ENCODE peak calls at places on chromosomes 7 and 10, in five cellular contexts. J is B cell, M is foreskin fibroblast, Y is GM04503, S is posterior cingulate gyrus. O is an unnamed sample.

GRCh38 chr7:66258409-66258808 is 53.3 kb downstream of the TPST1 start:
- DNase-seq in S (no peak), M (no peak), Y (no peak), J (no peak), O (no peak)

GRCh38 chr10:27547482-27547881 is 43.4 kb downstream of the RAB18 start:
- DNase-seq in S (no peak), J (no peak), Y (no peak), M (no peak), O (no peak)

GRCh38 chr7:47400741-47401206 is 181.1 kb downstream of the TNS3 start:
- DNase-seq in Y (no peak), J (no peak), S (no peak), M (no peak), O (no peak)

GRCh38 chr7:20323587-20323986 is 7.1 kb upstream of the ITGB8 start:
- DNase-seq in S (no peak), Y (no peak), J (no peak), M (peak; percentile 9), O (no peak)

GRCh38 chr7:54967384-54967783 is 51.4 kb upstream of the EGFR start:
- DNase-seq in S (no peak), M (no peak), Y (no peak), J (no peak), O (no peak)

GRCh38 chr10:50497758-50498157 is 126.0 kb downstream of the SGMS1 start:
- DNase-seq in M (peak; percentile 36), J (no peak), S (no peak), Y (peak; percentile 43), O (no peak)

GRCh38 chr10:35569836-35570235 is 35.3 kb upstream of the GJD4 start:
- DNase-seq in Y (no peak), M (no peak), J (no peak), S (no peak), O (no peak)

GRCh38 chr10:65341323-65341922 is 1584.4 kb upstream of the LRRTM3 start:
- DNase-seq in S (no peak), J (no peak), M (no peak), Y (no peak), O (no peak)

GRCh38 chr7:151623766-151624165 is 104.1 kb upstream of the RHEB start:
- DNase-seq in M (no peak), J (no peak), S (no peak), Y (no peak), O (no peak)

GRCh38 chr7:80307251-80307856 is 172.7 kb downstream of the GNAI1 start:
- DNase-seq in Y (peak; percentile 21), M (peak; percentile 89), S (no peak), J (no peak), O (no peak)

GRCh38 chr7:130831817-130832481 is 97.9 kb upstream of the KLF14 start:
- DNase-seq in J (peak; percentile 57), S (no peak), M (peak; percentile 80), Y (no peak), O (peak; percentile 34)

GRCh38 chr10:7804216-7804615 is 14.1 kb upstream of the TAF3 start:
- DNase-seq in Y (no peak), J (no peak), S (no peak), M (no peak), O (no peak)

GRCh38 chr10:122847782-122848604 is 2.3 kb upstream of the CUZD1 start:
- DNase-seq in S (no peak), Y (no peak), J (no peak), M (no peak), O (no peak)

GRCh38 chr10:52652431-52653220 is 120.0 kb downstream of the MBL2 start:
- DNase-seq in M (peak; percentile 5), S (no peak), J (no peak), Y (peak; percentile 34), O (no peak)

GRCh38 chr7:150388709-150389531 is 9.8 kb downstream of the ZNF775 start:
- DNase-seq in J (no peak), M (peak; percentile 88), Y (no peak), S (peak; percentile 93), O (no peak)

GRCh38 chr7:121774563-121774962 is 98.4 kb upstream of the PTPRZ1 start:
- DNase-seq in S (no peak), M (no peak), Y (no peak), J (no peak), O (no peak)

O was measured in naive thymus-derived CD8-positive, alpha-beta T cell.